ENCODE peak calls at places on chromosomes 4 and X, in eight cellular contexts. One of them, this sample, is unnamed.

GRCh38 chr4:124803026-124803425 is 90.5 kb upstream of the ANKRD50 start:
- DNase-seq in MM.1S: no peak
- DNase-seq in fibroblast of mammary gland: no peak
- DNase-seq in RWPE1: no peak
- DNase-seq in Calu3: no peak
- DNase-seq in lower lobe of right lung: no peak
- DNase-seq in WERI-Rb-1: no peak
- DNase-seq in omental fat pad: no peak
- DNase-seq in this sample: no peak

GRCh38 chrX:154411981-154412340 is 622 bp downstream of the TAFAZZIN start:
- DNase-seq in RWPE1: no peak
- DNase-seq in MM.1S: peak; percentile 34
- DNase-seq in WERI-Rb-1: peak; percentile 90
- DNase-seq in lower lobe of right lung: peak; percentile 81
- DNase-seq in omental fat pad: no peak
- DNase-seq in Calu3: peak; percentile 60
- DNase-seq in fibroblast of mammary gland: peak; percentile 39
- DNase-seq in this sample: peak; percentile 60

GRCh38 chrX:121569609-121570008 is 522.2 kb downstream of the GLUD2 start:
- DNase-seq in omental fat pad: no peak
- DNase-seq in RWPE1: no peak
- DNase-seq in Calu3: no peak
- DNase-seq in lower lobe of right lung: no peak
- DNase-seq in WERI-Rb-1: no peak
- DNase-seq in MM.1S: no peak
- DNase-seq in fibroblast of mammary gland: no peak
- DNase-seq in this sample: peak; percentile 26

GRCh38 chr4:25847329-25847728 is 15.5 kb downstream of the SEL1L3 start:
- DNase-seq in fibroblast of mammary gland: no peak
- DNase-seq in MM.1S: no peak
- DNase-seq in omental fat pad: no peak
- DNase-seq in Calu3: no peak
- DNase-seq in WERI-Rb-1: no peak
- DNase-seq in lower lobe of right lung: no peak
- DNase-seq in RWPE1: no peak
- DNase-seq in this sample: no peak

GRCh38 chr4:19455850-19456602 is 795.7 kb upstream of the SLIT2 start:
- DNase-seq in Calu3: no peak
- DNase-seq in lower lobe of right lung: no peak
- DNase-seq in MM.1S: no peak
- DNase-seq in fibroblast of mammary gland: no peak
- DNase-seq in WERI-Rb-1: no peak
- DNase-seq in RWPE1: no peak
- DNase-seq in omental fat pad: no peak
- DNase-seq in this sample: no peak

GRCh38 chr4:69760455-69760854 is at the start of gene SULT1B1:
- DNase-seq in WERI-Rb-1: no peak
- DNase-seq in fibroblast of mammary gland: peak; percentile 85
- DNase-seq in RWPE1: no peak
- DNase-seq in omental fat pad: no peak
- DNase-seq in Calu3: no peak
- DNase-seq in lower lobe of right lung: peak; percentile 49
- DNase-seq in MM.1S: peak; percentile 38
- DNase-seq in this sample: no peak

GRCh38 chrX:1537031-1537715 is at the start of gene P2RY8:
- DNase-seq in RWPE1: no peak
- DNase-seq in Calu3: peak; percentile 60
- DNase-seq in lower lobe of right lung: peak; percentile 72
- DNase-seq in omental fat pad: peak; percentile 62
- DNase-seq in WERI-Rb-1: no peak
- DNase-seq in fibroblast of mammary gland: peak; percentile 48
- DNase-seq in MM.1S: peak; percentile 82
- DNase-seq in this sample: peak; percentile 85

GRCh38 chr4:73690051-73690744 is 50.2 kb upstream of the CXCL8 start:
- DNase-seq in Calu3: no peak
- DNase-seq in WERI-Rb-1: no peak
- DNase-seq in fibroblast of mammary gland: peak; percentile 86
- DNase-seq in RWPE1: no peak
- DNase-seq in MM.1S: no peak
- DNase-seq in lower lobe of right lung: no peak
- DNase-seq in omental fat pad: no peak
- DNase-seq in this sample: no peak

GRCh38 chr4:109735566-109736454 is 5.9 kb upstream of the PLA2G12A start:
- DNase-seq in lower lobe of right lung: no peak
- DNase-seq in omental fat pad: no peak
- DNase-seq in fibroblast of mammary gland: no peak
- DNase-seq in Calu3: no peak
- DNase-seq in MM.1S: no peak
- DNase-seq in WERI-Rb-1: peak; percentile 20
- DNase-seq in RWPE1: no peak
- DNase-seq in this sample: no peak

GRCh38 chr4:155888171-155888570 is 15.3 kb upstream of the TDO2 start:
- DNase-seq in WERI-Rb-1: no peak
- DNase-seq in MM.1S: no peak
- DNase-seq in Calu3: no peak
- DNase-seq in lower lobe of right lung: no peak
- DNase-seq in RWPE1: no peak
- DNase-seq in omental fat pad: no peak
- DNase-seq in fibroblast of mammary gland: no peak
- DNase-seq in this sample: no peak

GRCh38 chr4:125359960-125360628 is 45.3 kb downstream of the FAT4 start:
- DNase-seq in MM.1S: no peak
- DNase-seq in WERI-Rb-1: no peak
- DNase-seq in Calu3: no peak
- DNase-seq in lower lobe of right lung: no peak
- DNase-seq in fibroblast of mammary gland: no peak
- DNase-seq in RWPE1: no peak
- DNase-seq in omental fat pad: no peak
- DNase-seq in this sample: no peak

GRCh38 chr4:25346913-25347312 is 30.1 kb upstream of the ANAPC4 start:
- DNase-seq in omental fat pad: no peak
- DNase-seq in fibroblast of mammary gland: no peak
- DNase-seq in Calu3: no peak
- DNase-seq in WERI-Rb-1: no peak
- DNase-seq in MM.1S: no peak
- DNase-seq in RWPE1: no peak
- DNase-seq in lower lobe of right lung: no peak
- DNase-seq in this sample: no peak

GRCh38 chr4:102299708-102300107 is 45.6 kb downstream of the SLC39A8 start:
- DNase-seq in MM.1S: peak; percentile 21
- DNase-seq in omental fat pad: no peak
- DNase-seq in Calu3: peak; percentile 27
- DNase-seq in RWPE1: peak; percentile 54
- DNase-seq in fibroblast of mammary gland: peak; percentile 45
- DNase-seq in WERI-Rb-1: peak; percentile 20
- DNase-seq in lower lobe of right lung: peak; percentile 54
- DNase-seq in this sample: peak; percentile 18

GRCh38 chr4:114495471-114495928 is 103.1 kb upstream of the UGT8 start:
- DNase-seq in RWPE1: no peak
- DNase-seq in lower lobe of right lung: no peak
- DNase-seq in omental fat pad: no peak
- DNase-seq in MM.1S: no peak
- DNase-seq in fibroblast of mammary gland: no peak
- DNase-seq in Calu3: no peak
- DNase-seq in WERI-Rb-1: no peak
- DNase-seq in this sample: no peak

GRCh38 chrX:21934414-21934813 is 6.1 kb upstream of the SMS start:
- DNase-seq in RWPE1: no peak
- DNase-seq in MM.1S: no peak
- DNase-seq in Calu3: no peak
- DNase-seq in lower lobe of right lung: no peak
- DNase-seq in fibroblast of mammary gland: no peak
- DNase-seq in WERI-Rb-1: no peak
- DNase-seq in omental fat pad: no peak
- DNase-seq in this sample: no peak

GRCh38 chr4:2320152-2320551 is 58.2 kb upstream of the MXD4 start:
- DNase-seq in MM.1S: no peak
- DNase-seq in Calu3: no peak
- DNase-seq in RWPE1: no peak
- DNase-seq in WERI-Rb-1: no peak
- DNase-seq in lower lobe of right lung: no peak
- DNase-seq in fibroblast of mammary gland: no peak
- DNase-seq in omental fat pad: no peak
- DNase-seq in this sample: no peak

GRCh38 chr4:102627831-102628523 is 126.8 kb downstream of the NFKB1 start:
- DNase-seq in fibroblast of mammary gland: peak; percentile 88
- DNase-seq in RWPE1: peak; percentile 92
- DNase-seq in MM.1S: no peak
- DNase-seq in omental fat pad: no peak
- DNase-seq in lower lobe of right lung: no peak
- DNase-seq in WERI-Rb-1: no peak
- DNase-seq in Calu3: peak; percentile 21
- DNase-seq in this sample: no peak

GRCh38 chrX:80812176-80812575 is 2.5 kb upstream of the BRWD3 start:
- DNase-seq in fibroblast of mammary gland: no peak
- DNase-seq in WERI-Rb-1: peak; percentile 21
- DNase-seq in MM.1S: peak; percentile 53
- DNase-seq in lower lobe of right lung: peak; percentile 49
- DNase-seq in Calu3: peak; percentile 26
- DNase-seq in RWPE1: no peak
- DNase-seq in omental fat pad: no peak
- DNase-seq in this sample: no peak
- TF ChIP-seq CTCF in fibroblast of mammary gland: peak; percentile 6
- TF ChIP-seq CTCF in WERI-Rb-1: peak; percentile 32
- TF ChIP-seq CTCF in MM.1S: peak; percentile 50
- TF ChIP-seq CTCF in lower lobe of right lung: no peak
- TF ChIP-seq CTCF in Calu3: no peak
- TF ChIP-seq CTCF in RWPE1: no peak
- TF ChIP-seq CTCF in omental fat pad: no peak
- TF ChIP-seq CTCF in this sample: peak; percentile 38

GRCh38 chrX:40299028-40299479 is 201.3 kb upstream of the BCOR start:
- DNase-seq in WERI-Rb-1: peak; percentile 37
- DNase-seq in MM.1S: no peak
- DNase-seq in fibroblast of mammary gland: no peak
- DNase-seq in Calu3: no peak
- DNase-seq in lower lobe of right lung: no peak
- DNase-seq in omental fat pad: no peak
- DNase-seq in RWPE1: no peak
- DNase-seq in this sample: no peak
- TF ChIP-seq CTCF in WERI-Rb-1: peak; percentile 45
- TF ChIP-seq CTCF in MM.1S: no peak
- TF ChIP-seq CTCF in fibroblast of mammary gland: no peak
- TF ChIP-seq CTCF in Calu3: no peak
- TF ChIP-seq CTCF in lower lobe of right lung: no peak
- TF ChIP-seq CTCF in omental fat pad: no peak
- TF ChIP-seq CTCF in RWPE1: no peak
- TF ChIP-seq CTCF in this sample: no peak

GRCh38 chr4:70994387-70995099 is 1.1 kb downstream of the DCK start:
- DNase-seq in omental fat pad: no peak
- DNase-seq in fibroblast of mammary gland: no peak
- DNase-seq in MM.1S: peak; percentile 34
- DNase-seq in WERI-Rb-1: no peak
- DNase-seq in lower lobe of right lung: no peak
- DNase-seq in RWPE1: no peak
- DNase-seq in Calu3: no peak
- DNase-seq in this sample: peak; percentile 27

GRCh38 chr4:70991596-70991995 is 1.9 kb upstream of the DCK start:
- DNase-seq in omental fat pad: no peak
- DNase-seq in Calu3: no peak
- DNase-seq in WERI-Rb-1: no peak
- DNase-seq in RWPE1: no peak
- DNase-seq in lower lobe of right lung: no peak
- DNase-seq in fibroblast of mammary gland: no peak
- DNase-seq in MM.1S: no peak
- DNase-seq in this sample: no peak

GRCh38 chr4:70994069-70994366 is 569 bp downstream of the DCK start:
- DNase-seq in MM.1S: peak; percentile 16
- DNase-seq in WERI-Rb-1: no peak
- DNase-seq in Calu3: peak; percentile 7
- DNase-seq in RWPE1: peak; percentile 35
- DNase-seq in fibroblast of mammary gland: peak; percentile 17
- DNase-seq in omental fat pad: no peak
- DNase-seq in lower lobe of right lung: no peak
- DNase-seq in this sample: no peak

GRCh38 chr4:70992354-70992753 is 1.1 kb upstream of the DCK start:
- DNase-seq in WERI-Rb-1: no peak
- DNase-seq in omental fat pad: no peak
- DNase-seq in lower lobe of right lung: no peak
- DNase-seq in MM.1S: no peak
- DNase-seq in fibroblast of mammary gland: peak; percentile 22
- DNase-seq in RWPE1: peak; percentile 23
- DNase-seq in Calu3: no peak
- DNase-seq in this sample: no peak

DNA sequence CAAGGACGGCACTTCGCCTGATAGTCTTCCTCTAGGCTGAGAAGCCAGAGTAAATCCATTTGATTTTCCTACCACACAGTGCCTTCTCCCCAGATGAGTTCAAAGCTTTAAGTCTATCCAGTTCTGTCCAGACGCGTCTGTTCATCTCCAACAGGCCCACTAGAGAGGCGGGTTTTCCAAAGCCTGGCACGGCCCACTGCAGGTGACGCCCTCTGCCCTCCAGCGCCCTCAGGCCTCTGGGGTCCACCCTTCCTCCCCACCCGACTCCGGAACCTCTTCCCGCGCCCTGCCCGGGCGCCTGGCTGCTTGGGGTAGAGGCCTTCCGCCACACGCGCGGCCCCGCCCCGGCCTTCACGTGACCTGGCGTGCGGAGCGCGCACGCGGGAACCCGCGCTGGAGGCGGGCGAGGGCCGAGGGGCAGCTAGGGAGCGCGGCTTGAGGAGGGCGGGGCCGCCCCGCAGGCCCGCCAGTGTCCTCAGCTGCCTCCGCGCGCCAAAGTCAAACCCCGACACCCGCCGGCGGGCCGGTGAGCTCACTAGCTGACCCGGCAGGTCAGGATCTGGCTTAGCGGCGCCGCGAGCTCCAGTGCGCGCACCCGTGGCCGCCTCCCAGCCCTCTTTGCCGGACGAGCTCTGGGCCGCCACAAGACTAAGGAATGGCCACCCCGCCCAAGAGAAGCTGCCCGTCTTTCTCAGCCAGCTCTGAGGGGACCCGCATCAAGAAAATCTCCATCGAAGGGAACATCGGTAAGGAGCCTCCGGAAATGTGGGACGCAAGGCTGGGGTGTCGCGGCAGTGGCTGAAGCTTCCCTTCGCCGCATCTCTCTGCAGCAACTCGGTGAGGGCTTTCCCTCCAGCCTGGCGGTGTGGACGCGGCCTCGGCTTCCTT is at the start of gene DCK:
- DNase-seq in omental fat pad: peak; percentile 50
- DNase-seq in fibroblast of mammary gland: peak; percentile 87
- DNase-seq in RWPE1: peak; percentile 80
- DNase-seq in WERI-Rb-1: peak; percentile 96
- DNase-seq in lower lobe of right lung: peak; percentile 95
- DNase-seq in MM.1S: peak; percentile 95
- DNase-seq in Calu3: peak; percentile 85
- DNase-seq in this sample: peak; percentile 97
- TF ChIP-seq CTCF in omental fat pad: no peak
- TF ChIP-seq CTCF in fibroblast of mammary gland: no peak
- TF ChIP-seq CTCF in RWPE1: no peak
- TF ChIP-seq CTCF in WERI-Rb-1: no peak
- TF ChIP-seq CTCF in lower lobe of right lung: no peak
- TF ChIP-seq CTCF in MM.1S: no peak
- TF ChIP-seq CTCF in Calu3: no peak
- TF ChIP-seq CTCF in this sample: no peak

DNA sequence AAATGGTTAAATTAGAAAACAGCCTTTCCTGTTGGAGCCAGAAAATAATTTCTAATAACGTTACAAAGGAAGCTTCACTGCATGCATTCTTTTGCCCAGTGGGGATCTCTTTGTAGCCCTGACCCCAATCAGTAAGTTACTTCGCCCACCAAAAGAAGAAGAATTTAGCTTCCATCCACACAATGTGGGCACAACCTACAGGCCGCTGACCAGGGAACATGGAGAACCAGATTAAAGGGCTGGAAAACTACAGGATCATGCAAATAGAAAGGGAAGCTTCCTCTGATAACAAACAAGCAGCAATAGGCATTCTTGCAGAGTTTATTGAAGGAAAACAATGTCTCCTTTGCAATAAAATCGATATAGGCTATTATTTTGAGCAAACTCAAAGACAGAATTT is 21.3 kb upstream of the TSPAN5 start:
- DNase-seq in lower lobe of right lung: no peak
- DNase-seq in RWPE1: no peak
- DNase-seq in WERI-Rb-1: no peak
- DNase-seq in Calu3: no peak
- DNase-seq in fibroblast of mammary gland: no peak
- DNase-seq in MM.1S: no peak
- DNase-seq in omental fat pad: no peak
- DNase-seq in this sample: no peak
- TF ChIP-seq CTCF in lower lobe of right lung: no peak
- TF ChIP-seq CTCF in RWPE1: no peak
- TF ChIP-seq CTCF in WERI-Rb-1: no peak
- TF ChIP-seq CTCF in Calu3: no peak
- TF ChIP-seq CTCF in fibroblast of mammary gland: no peak
- TF ChIP-seq CTCF in MM.1S: no peak
- TF ChIP-seq CTCF in omental fat pad: no peak
- TF ChIP-seq CTCF in this sample: no peak

This sample was measured in GM06990.